ENCODE peak calls at places on chromosomes 4 and X, in seven cellular contexts. R is T47D, G is neuronal stem cell, V is progenitor cell of endocrine pancreas, K is astrocyte, D is EL, L is skeletal muscle cell. Q is an unnamed sample.

GRCh38 chrX:54171527-54171926 is 11.5 kb downstream of the FAM120C start:
- DNase-seq in V (no peak), G (no peak), R (no peak), D (peak), K (no peak), L (no peak), Q (no peak)

GRCh38 chr4:87932718-87933136 is 42.8 kb upstream of the SPP1 start:
- DNase-seq in L (no peak), V (no peak), K (no peak), R (no peak), D (no peak), G (no peak), Q (no peak)

GRCh38 chr4:122150896-122151295 is 1.2 kb upstream of the BLTP1 start:
- DNase-seq in V (no peak), D (no peak), L (no peak), G (no peak), R (no peak), K (no peak), Q (no peak)

GRCh38 chrX:24380273-24381036 is 20.0 kb downstream of the SUPT20HL1 start:
- DNase-seq in L (no peak), V (no peak), D (no peak), R (no peak), K (no peak), G (no peak), Q (no peak)

GRCh38 chrX:39755152-39756032 is 342.4 kb downstream of the BCOR start:
- DNase-seq in K (peak), V (no peak), L (peak), D (peak), G (peak), R (no peak), Q (peak)

GRCh38 chr4:3223346-3223745 is 25.6 kb upstream of the MSANTD1 start:
- DNase-seq in R (no peak), D (no peak), V (no peak), G (no peak), K (no peak), L (no peak), Q (no peak)

GRCh38 chr4:26509681-26510333 is 19.5 kb upstream of the CCKAR start:
- DNase-seq in R (no peak), L (no peak), G (no peak), D (no peak), K (peak), V (no peak), Q (no peak)

GRCh38 chr4:43587746-43588145 is 695.2 kb downstream of the GRXCR1 start:
- DNase-seq in V (no peak), L (no peak), G (no peak), K (peak), R (no peak), D (no peak), Q (no peak)

GRCh38 chr4:140330311-140330900 is 43.0 kb upstream of the SCOC start:
- DNase-seq in K (no peak), D (peak), V (no peak), G (no peak), R (peak), L (no peak), Q (peak)

GRCh38 chr4:21512351-21512750 is 436.2 kb downstream of the KCNIP4 start:
- DNase-seq in V (no peak), R (peak), D (peak), L (peak), G (peak), K (peak), Q (peak)

GRCh38 chr4:165826166-165826565 is 46.9 kb upstream of the TLL1 start:
- DNase-seq in K (no peak), D (no peak), R (no peak), G (no peak), V (no peak), L (no peak), Q (no peak)

GRCh38 chr4:54547299-54548097 is 110.3 kb upstream of the KIT start:
- DNase-seq in K (no peak), V (no peak), L (no peak), D (no peak), G (no peak), R (no peak), Q (peak)

GRCh38 chrX:134957836-134958235 is 33.0 kb upstream of the SMIM10 start:
- DNase-seq in V (no peak), G (no peak), D (no peak), R (no peak), K (no peak), L (no peak), Q (no peak)

GRCh38 chrX:119698835-119699234 is 5.9 kb upstream of the SEPTIN6 start:
- DNase-seq in G (no peak), L (no peak), V (no peak), R (peak), D (peak), K (peak), Q (peak)

GRCh38 chr4:3202836-3203820 is 45.8 kb upstream of the MSANTD1 start:
- DNase-seq in L (no peak), K (no peak), V (no peak), G (no peak), R (no peak), D (no peak), Q (no peak)

GRCh38 chr4:65089666-65090065 is 580.6 kb downstream of the EPHA5 start:
- DNase-seq in K (peak), R (peak), G (no peak), V (no peak), D (peak), L (no peak), Q (peak)

GRCh38 chr4:15654556-15655222 is 468 bp downstream of the FBXL5 start:
- DNase-seq in L (no peak), K (peak), D (peak), G (no peak), V (peak), R (no peak), Q (peak)

GRCh38 chrX:22063284-22063683 is 31.2 kb downstream of the PHEX start:
- DNase-seq in G (peak), K (peak), R (peak), V (no peak), D (no peak), L (no peak), Q (no peak)

GRCh38 chr4:5776510-5776909 is 65.5 kb downstream of the EVC start:
- DNase-seq in V (no peak), L (no peak), R (no peak), G (no peak), D (no peak), K (no peak), Q (no peak)

GRCh38 chrX:18753603-18754002 is 46.2 kb downstream of the PPEF1 start:
- DNase-seq in L (no peak), K (no peak), R (no peak), G (no peak), D (no peak), V (no peak), Q (no peak)

GRCh38 chrX:74286950-74287349 is 17.0 kb upstream of the ZCCHC13 start:
- DNase-seq in D (peak), K (peak), L (peak), G (no peak), V (no peak), R (no peak), Q (no peak)

GRCh38 chr4:137601924-137602323 is 69.6 kb upstream of the PCDH18 start:
- DNase-seq in L (no peak), V (no peak), D (peak), G (no peak), K (peak), R (peak), Q (no peak)

GRCh38 chr4:112968456-112969159 is 80.8 kb upstream of the ANK2 start:
- DNase-seq in R (no peak), V (no peak), K (no peak), L (peak), G (no peak), D (peak), Q (no peak)

GRCh38 chrX:57528670-57529255 is 63.0 kb upstream of the ZXDB start:
- DNase-seq in D (peak), R (peak), G (no peak), K (no peak), L (no peak), V (no peak), Q (no peak)

GRCh38 chr4:166146806-166147540 is 273.9 kb downstream of the TLL1 start:
- DNase-seq in L (no peak), V (no peak), K (no peak), R (no peak), D (no peak), G (no peak), Q (peak)

GRCh38 chr4:90602728-90603127 is 475.5 kb downstream of the CCSER1 start:
- DNase-seq in D (no peak), G (no peak), R (no peak), V (no peak), K (no peak), L (no peak), Q (no peak)

GRCh38 chrX:114047558-114047957 is 536.3 kb upstream of the HTR2C start:
- DNase-seq in D (no peak), K (no peak), R (no peak), L (no peak), G (no peak), V (no peak), Q (no peak)

GRCh38 chr4:100095729-100096595 is 94.3 kb downstream of the DDIT4L start:
- DNase-seq in D (peak), K (peak), V (peak), L (peak), R (peak), G (peak), Q (peak)

GRCh38 chr4:98632258-98632657 is 26.2 kb downstream of the TSPAN5 start:
- DNase-seq in V (no peak), D (no peak), L (no peak), R (no peak), G (no peak), K (no peak), Q (no peak)